ENCODE peak calls at places on chromosomes 13 and 19, in nine cellular contexts. S is HCT116; D is C1 segment of cervical spinal cord; L is stimulated activated CD4-positive, alpha-beta T cell treated with anti-CD3 and anti-CD28 coated beads, TNF-alpha, amount 100 ng/mL, for 4 hours; N is kidney glomerular epithelial cell; Y is activated naive CD4-positive, alpha-beta T cell treated with anti-CD3 and anti-CD28 coated beads, Interleukin-2, amount 10 ng/mL, durations not matched to agents 7 days and 5 days; V is fibroblast of the aortic adventitia; E is NT2/D1; M is nucleus accumbens. J is an unnamed sample.

GRCh38 chr13:21537105-21537504 is 66.9 kb downstream of the MICU2 start:
- DNase-seq in E (no peak), S (no peak), D (no peak), M (no peak), L (no peak), Y (no peak), N (peak; percentile 18), V (peak; percentile 27), J (no peak)

GRCh38 chr19:2282062-2282861 is at the start of gene PEAK3:
- DNase-seq in Y (peak; percentile 70), V (no peak), N (no peak), S (no peak), L (no peak), E (no peak), M (peak; percentile 13), D (no peak), J (no peak)

GRCh38 chr13:63636231-63636993 is 2220.8 kb upstream of the PCDH20 start:
- DNase-seq in M (no peak), N (peak; percentile 70), L (no peak), D (no peak), S (peak; percentile 41), Y (no peak), E (no peak), V (no peak), J (peak; percentile 0)

GRCh38 chr13:36248700-36249099 is 34.3 kb upstream of the SOHLH2 start:
- DNase-seq in S (no peak), M (no peak), Y (no peak), D (no peak), N (no peak), E (no peak), V (no peak), L (no peak), J (no peak)

GRCh38 chr13:41603917-41604316 is 146.6 kb downstream of the RGCC start:
- DNase-seq in D (no peak), V (peak; percentile 60), L (no peak), M (no peak), S (peak; percentile 29), N (peak; percentile 76), Y (no peak), E (no peak), J (peak; percentile 51)

GRCh38 chr13:113411216-113412023 is 41.9 kb downstream of the ADPRHL1 start:
- DNase-seq in N (peak; percentile 47), S (peak; percentile 84), M (no peak), E (no peak), L (no peak), V (peak; percentile 85), D (no peak), Y (no peak), J (no peak)

GRCh38 chr19:47094557-47095517 is 18.7 kb downstream of the ZC3H4 start:
- DNase-seq in Y (peak; percentile 50), L (no peak), E (no peak), N (no peak), D (no peak), M (no peak), V (no peak), S (no peak), J (peak; percentile 36)

GRCh38 chr13:77521595-77522367 is 13.7 kb upstream of the SCEL start:
- DNase-seq in V (peak; percentile 38), E (peak; percentile 27), Y (no peak), M (no peak), L (no peak), D (no peak), S (no peak), N (peak; percentile 22), J (peak; percentile 48)

GRCh38 chr19:47105874-47106273 is 7.7 kb downstream of the ZC3H4 start:
- DNase-seq in V (no peak), N (no peak), S (no peak), L (no peak), M (no peak), E (no peak), D (no peak), Y (no peak), J (no peak)

GRCh38 chr13:42495256-42495655 is 78.7 kb upstream of the TNFSF11 start:
- DNase-seq in D (no peak), N (no peak), E (no peak), Y (no peak), L (no peak), M (no peak), S (no peak), V (peak; percentile 67), J (no peak)

GRCh38 chr13:46831588-46832194 is 34.7 kb upstream of the ESD start:
- DNase-seq in M (no peak), N (peak; percentile 39), Y (peak; percentile 46), L (no peak), E (peak; percentile 25), D (no peak), S (peak; percentile 51), V (peak; percentile 75), J (peak; percentile 38)

GRCh38 chr19:52946322-52947310 is 16.1 kb downstream of the ZNF816 start:
- DNase-seq in L (no peak), M (no peak), V (no peak), D (no peak), S (no peak), N (no peak), Y (no peak), E (no peak), J (no peak)

GRCh38 chr13:58085819-58086218 is 454.3 kb downstream of the PCDH17 start:
- DNase-seq in V (no peak), N (no peak), L (no peak), Y (no peak), E (no peak), M (no peak), D (no peak), S (no peak), J (no peak)

GRCh38 chr13:99335603-99336002 is 28.4 kb upstream of the GPR183 start:
- DNase-seq in N (no peak), M (no peak), E (no peak), L (no peak), D (no peak), Y (no peak), S (no peak), V (no peak), J (no peak)

GRCh38 chr13:114119196-114119595 is 13.2 kb downstream of the RASA3 start:
- DNase-seq in M (no peak), N (peak; percentile 80), E (peak; percentile 95), Y (no peak), L (no peak), S (no peak), D (no peak), V (peak; percentile 91), J (no peak)

GRCh38 chr13:102697929-102698648 is 3.2 kb upstream of the METTL21C start:
- DNase-seq in S (no peak), D (no peak), Y (no peak), E (no peak), V (no peak), M (no peak), L (no peak), N (no peak), J (no peak)

GRCh38 chr19:41443813-41444455 is 978 bp downstream of the ERICH4 start:
- DNase-seq in M (no peak), D (no peak), Y (no peak), N (no peak), L (no peak), S (no peak), V (no peak), E (no peak), J (no peak)

GRCh38 chr19:51324082-51324481 is 12.6 kb downstream of the IGLON5 start:
- DNase-seq in M (no peak), E (no peak), V (no peak), N (no peak), Y (no peak), D (no peak), S (no peak), L (no peak), J (no peak)

GRCh38 chr13:75633285-75633684 is 2.8 kb upstream of the LMO7 start:
- DNase-seq in V (peak; percentile 92), N (no peak), D (no peak), Y (no peak), E (no peak), S (no peak), M (no peak), L (no peak), J (no peak)

GRCh38 chr13:35475131-35475959 is 1.1 kb downstream of the MAB21L1 start:
- DNase-seq in L (no peak), V (peak; percentile 47), N (no peak), Y (peak; percentile 43), S (no peak), E (no peak), D (no peak), M (no peak), J (no peak)

GRCh38 chr13:42617262-42617661 is 43.3 kb downstream of the TNFSF11 start:
- DNase-seq in D (no peak), Y (no peak), V (no peak), S (no peak), M (no peak), N (no peak), E (no peak), L (no peak), J (no peak)

GRCh38 chr19:49861127-49861526 is 6.2 kb downstream of the PNKP start:
- DNase-seq in V (no peak), E (no peak), Y (no peak), N (no peak), M (no peak), S (no peak), D (no peak), L (no peak), J (peak; percentile 22)

GRCh38 chr19:48556163-48556562 is 4.2 kb downstream of the SULT2B1 start:
- DNase-seq in S (no peak), Y (no peak), V (peak; percentile 59), N (peak; percentile 57), M (no peak), E (no peak), L (no peak), D (no peak), J (peak; percentile 62)

GRCh38 chr13:49185264-49185663 is 34.9 kb upstream of the MLNR start:
- DNase-seq in E (no peak), L (no peak), D (no peak), S (no peak), M (no peak), N (no peak), V (no peak), Y (no peak), J (no peak)

GRCh38 chr19:40831502-40832430 is 18.5 kb downstream of the CYP2A6 start:
- DNase-seq in Y (no peak), M (no peak), S (no peak), N (no peak), L (no peak), D (no peak), E (no peak), V (peak; percentile 98), J (peak; percentile 77)

GRCh38 chr13:99671746-99672145 is 170.5 kb downstream of the TM9SF2 start:
- DNase-seq in L (no peak), N (no peak), Y (no peak), E (no peak), D (no peak), M (no peak), S (no peak), V (no peak), J (no peak)

GRCh38 chr19:46761418-46761831 is 15.2 kb upstream of the STRN4 start:
- DNase-seq in M (no peak), V (peak; percentile 68), L (no peak), Y (no peak), D (no peak), N (no peak), E (no peak), S (no peak), J (no peak)